ENCODE peak calls at places on chromosome 11, in four cellular contexts. I is H1, V is HepG2, T is GM12878. J is an unnamed sample.

GRCh38 chr11:76735841-76736240 is 47.3 kb upstream of the TSKU start:
- DNase-seq in I (no peak), T (no peak), V (no peak), J (no peak)

GRCh38 chr11:116501728-116502127 is 271.1 kb downstream of the BUD13 start:
- DNase-seq in V (no peak), T (no peak), I (no peak), J (no peak)

GRCh38 chr11:114183041-114183511 is 113.1 kb upstream of the NNMT start:
- DNase-seq in T (no peak), V (no peak), I (no peak), J (no peak)

GRCh38 chr11:60744114-60744513 is 12.6 kb upstream of the MS4A15 start:
- DNase-seq in T (no peak), I (no peak), V (no peak), J (no peak)

GRCh38 chr11:117993988-117994741 is 8.0 kb downstream of the IL10RA start:
- DNase-seq in T (no peak), I (no peak), V (no peak), J (no peak)

GRCh38 chr11:27520226-27520625 is 13.7 kb upstream of the LIN7C start:
- DNase-seq in V (no peak), I (no peak), T (no peak), J (no peak)

GRCh38 chr11:93063101-93063500 is 93.7 kb downstream of the MTNR1B start:
- DNase-seq in I (no peak), T (no peak), V (no peak), J (no peak)

GRCh38 chr11:22677153-22677890 is 10.9 kb downstream of the GAS2 start:
- DNase-seq in I (no peak), T (no peak), V (no peak), J (no peak)

GRCh38 chr11:11467278-11467677 is 114.2 kb upstream of the CSNK2A3 start:
- DNase-seq in T (no peak), I (no peak), V (no peak), J (no peak)

GRCh38 chr11:37504066-37504611 is 906.1 kb upstream of the RAG2 start:
- DNase-seq in T (peak), I (no peak), V (no peak), J (no peak)

GRCh38 chr11:72703281-72704008 is 29.2 kb upstream of the PDE2A start:
- DNase-seq in T (no peak), V (no peak), I (no peak), J (no peak)

GRCh38 chr11:24373516-24373915 is 123.3 kb upstream of the LUZP2 start:
- DNase-seq in T (no peak), I (no peak), V (no peak), J (no peak)

GRCh38 chr11:36196476-36197099 is 92.6 kb downstream of the COMMD9 start:
- DNase-seq in T (no peak), I (no peak), V (no peak), J (no peak)

GRCh38 chr11:13216019-13217006 is 61.3 kb upstream of the BMAL1 start:
- DNase-seq in V (peak), T (no peak), I (no peak), J (peak)

GRCh38 chr11:34775417-34775888 is 140.7 kb downstream of the APIP start:
- DNase-seq in I (no peak), V (peak), T (no peak), J (no peak)

GRCh38 chr11:43833657-43834073 is 47.0 kb upstream of the ALKBH3 start:
- DNase-seq in V (peak), I (no peak), T (no peak), J (no peak)

GRCh38 chr11:97847730-97848129 is 1173.0 kb upstream of the CNTN5 start:
- DNase-seq in T (no peak), V (no peak), I (no peak), J (no peak)

GRCh38 chr11:99142237-99142636 is 121.5 kb downstream of the CNTN5 start:
- DNase-seq in I (no peak), V (no peak), T (no peak), J (no peak)

GRCh38 chr11:32852142-32852541 is 22.4 kb downstream of the PRRG4 start:
- DNase-seq in T (no peak), V (no peak), I (no peak), J (no peak)

GRCh38 chr11:63614136-63614664 is at the start of gene PLAAT3:
- DNase-seq in I (peak), T (no peak), V (no peak), J (no peak)

GRCh38 chr11:12377824-12378593 is 638 bp downstream of the PARVA start:
- DNase-seq in T (no peak), V (peak), I (peak), J (peak)

GRCh38 chr11:75916882-75917281 is 101.9 kb downstream of the UVRAG start:
- DNase-seq in T (no peak), I (no peak), V (no peak), J (no peak)

GRCh38 chr11:47412152-47412746 is 3.9 kb downstream of the SLC39A13 start:
- DNase-seq in T (no peak), I (no peak), V (no peak), J (peak)

DNA sequence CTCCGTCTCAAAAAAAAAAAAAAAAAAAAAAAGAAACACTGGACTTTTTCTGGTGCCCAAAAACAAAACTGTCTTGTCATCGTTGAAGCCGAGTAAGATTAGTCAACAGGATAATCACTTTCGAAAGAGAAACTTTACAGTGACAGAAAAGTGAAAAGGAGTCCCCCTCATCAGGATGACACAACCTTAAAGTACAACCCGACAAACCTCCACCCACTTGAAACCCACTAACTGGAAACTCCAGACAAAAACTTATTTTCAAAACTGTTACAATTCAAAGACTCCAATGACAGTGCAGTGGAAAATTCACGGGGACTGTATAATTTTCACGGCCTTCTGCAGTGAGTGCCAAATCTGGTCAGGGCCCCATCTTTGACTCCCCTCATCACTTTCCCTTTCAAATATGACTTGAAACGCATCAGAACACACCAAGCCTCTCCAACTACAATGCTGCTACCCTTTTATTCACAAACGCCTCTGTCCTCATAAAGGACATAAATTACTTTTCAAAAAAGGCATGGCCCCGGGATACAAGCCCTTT is 1.2 kb downstream of the DENND5A start:
- DNase-seq in I (no peak), T (peak), V (peak), J (no peak)
- TF ChIP-seq YY1 in I (no peak), T (peak), V (no peak), J (no peak)

GRCh38 chr11:128874406-128874805 is 7.3 kb upstream of the KCNJ1 start:
- DNase-seq in T (no peak), V (no peak), I (no peak), J (no peak)

GRCh38 chr11:128872594-128872993 is 5.5 kb upstream of the KCNJ1 start:
- DNase-seq in T (no peak), I (no peak), V (no peak), J (no peak)

GRCh38 chr11:128878455-128878854 is 11.4 kb upstream of the KCNJ1 start:
- DNase-seq in I (no peak), T (no peak), V (no peak), J (no peak)

GRCh38 chr11:128877726-128878125 is 10.6 kb upstream of the KCNJ1 start:
- DNase-seq in I (no peak), T (no peak), V (no peak), J (no peak)

GRCh38 chr11:128876133-128876650 is 9.1 kb upstream of the KCNJ1 start:
- DNase-seq in T (no peak), I (no peak), V (no peak), J (no peak)
- TF ChIP-seq SUZ12 in T (no peak), I (no peak), V (no peak), J (no peak)

GRCh38 chr11:68840661-68841653 is 759 bp downstream of the CPT1A start:
- DNase-seq in V (no peak), I (no peak), T (no peak), J (no peak)

GRCh38 chr11:68838572-68838964 is 3.1 kb downstream of the CPT1A start:
- DNase-seq in I (no peak), T (no peak), V (peak), J (no peak)

GRCh38 chr11:68841718-68842426 is at the start of gene CPT1A:
- DNase-seq in I (no peak), V (no peak), T (no peak), J (no peak)

GRCh38 chr11:68839054-68839865 is 2.5 kb downstream of the CPT1A start:
- DNase-seq in T (peak), V (peak), I (peak), J (peak)

GRCh38 chr11:68839953-68840641 is 1.6 kb downstream of the CPT1A start:
- DNase-seq in T (no peak), I (no peak), V (no peak), J (no peak)
- H3K4me3 ChIP-seq in T (peak), I (peak), V (peak), J (peak)

GRCh38 chr11:125074511-125075241 is 11.6 kb downstream of the SLC37A2 start:
- DNase-seq in T (no peak), I (no peak), V (no peak), J (no peak)
- TF ChIP-seq YY1 in T (no peak), I (no peak), V (no peak), J (no peak)

DNA sequence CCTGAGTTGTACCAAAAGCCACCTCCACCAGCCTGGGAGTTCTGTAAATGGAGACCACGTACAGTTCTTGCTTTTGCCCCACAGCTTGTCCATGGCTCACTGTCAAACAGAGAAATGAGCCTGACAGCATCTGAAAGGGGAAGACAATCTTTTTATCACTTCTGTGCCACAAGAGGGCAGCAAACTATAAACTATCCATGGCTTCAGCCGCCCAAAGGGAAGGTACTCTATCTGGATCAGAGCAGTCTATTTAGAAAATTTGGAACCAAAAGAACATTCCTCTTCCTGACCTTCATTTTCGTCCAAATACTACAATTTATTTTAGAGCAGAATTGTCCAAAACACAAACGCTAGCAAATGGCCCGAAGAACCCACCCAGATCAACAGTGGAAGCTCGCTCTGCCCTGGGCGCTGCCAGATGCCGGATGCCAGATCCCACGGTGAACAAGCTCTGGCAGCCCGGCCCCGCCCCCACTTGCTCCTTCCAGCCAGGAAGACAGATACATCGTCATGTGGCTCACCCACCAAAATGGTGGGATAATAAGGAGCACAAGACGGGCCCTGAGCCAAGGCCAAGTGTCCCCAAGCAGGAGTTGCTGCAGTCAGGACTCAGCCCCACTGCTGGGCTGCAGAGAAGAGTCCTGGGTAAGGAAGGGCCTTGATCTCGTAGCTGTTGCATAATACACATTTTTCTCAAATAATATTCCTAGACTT is 23.9 kb upstream of the SCGB1A1 start:
- DNase-seq in V (peak), T (peak), I (no peak), J (peak)
- TF ChIP-seq SUZ12 in V (no peak), T (no peak), I (no peak), J (no peak)

GRCh38 chr11:96027021-96027420 is 103.1 kb upstream of the MTMR2 start:
- DNase-seq in T (no peak), V (no peak), I (no peak), J (no peak)

GRCh38 chr11:96024666-96025065 is 100.8 kb upstream of the MTMR2 start:
- DNase-seq in T (no peak), I (no peak), V (no peak), J (no peak)

GRCh38 chr11:96028746-96029145 is 104.8 kb upstream of the MTMR2 start:
- DNase-seq in I (no peak), V (no peak), T (no peak), J (no peak)

GRCh38 chr11:96023311-96023710 is 99.4 kb upstream of the MTMR2 start:
- DNase-seq in V (no peak), T (no peak), I (no peak), J (no peak)

GRCh38 chr11:96026310-96026709 is 102.4 kb upstream of the MTMR2 start:
- DNase-seq in T (no peak), I (no peak), V (no peak), J (no peak)
- H3K4me3 ChIP-seq in T (no peak), I (no peak), V (no peak), J (no peak)

DNA sequence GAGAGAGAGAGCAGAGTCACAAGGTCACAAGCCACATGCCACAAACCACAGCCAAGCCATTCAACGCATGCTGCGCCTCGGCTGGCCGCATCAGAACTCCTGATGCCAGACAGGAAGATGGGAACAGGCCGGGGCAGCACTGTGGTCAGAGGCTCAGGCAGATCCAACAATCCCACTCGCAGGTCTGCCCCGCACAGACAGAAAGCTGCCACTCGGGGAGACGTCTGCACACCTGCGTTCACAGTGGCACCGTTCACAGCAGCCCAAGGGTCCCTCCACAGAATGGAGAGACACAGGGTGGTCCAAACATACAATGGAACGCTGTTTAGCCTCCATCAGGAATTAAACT is 408.8 kb downstream of the CTTN start:
- DNase-seq in V (no peak), T (no peak), I (no peak), J (no peak)
- TF ChIP-seq YY1 in V (no peak), T (no peak), I (no peak), J (no peak)